ENCODE peak calls at places on chromosomes 12 and 14, in five cellular contexts. G is adrenal gland, E is left ventricle myocardium inferior, T is A549, U is HCT116. W is an unnamed sample.

GRCh38 chr12:92369643-92370042 is 224.0 kb upstream of the BTG1 start:
- DNase-seq in G (no peak), E (no peak), T (no peak), U (no peak), W (no peak)

GRCh38 chr12:76080017-76080728 is 4.3 kb downstream of the NAP1L1 start:
- DNase-seq in G (no peak), E (no peak), T (no peak), U (no peak), W (peak)

GRCh38 chr14:69501362-69501964 is 16.9 kb downstream of the PLEKHD1 start:
- DNase-seq in G (no peak), E (peak), T (no peak), U (no peak), W (no peak)

GRCh38 chr12:31225656-31226535 is 100.1 kb downstream of the SINHCAF start:
- DNase-seq in G (no peak), E (no peak), T (no peak), U (no peak), W (no peak)

GRCh38 chr12:89454080-89454848 is 70.3 kb downstream of the GALNT4 start:
- DNase-seq in G (no peak), E (no peak), T (no peak), U (no peak), W (no peak)

GRCh38 chr14:100640481-100641273 is 53.5 kb upstream of the BEGAIN start:
- DNase-seq in G (no peak), E (no peak), T (no peak), U (no peak), W (no peak)

GRCh38 chr12:105744659-105745058 is 394.1 kb downstream of the NUAK1 start:
- DNase-seq in G (no peak), E (no peak), T (no peak), U (no peak), W (no peak)

GRCh38 chr14:28767851-28768548 is 1.4 kb downstream of the FOXG1 start:
- DNase-seq in G (no peak), E (no peak), T (no peak), U (no peak), W (no peak)

GRCh38 chr14:93032301-93032929 is 83.3 kb downstream of the ITPK1 start:
- DNase-seq in G (no peak), E (no peak), T (no peak), U (no peak), W (no peak)

GRCh38 chr12:68813242-68813593 is 5.2 kb downstream of the MDM2 start:
- DNase-seq in G (no peak), E (no peak), T (no peak), U (no peak), W (no peak)

GRCh38 chr12:64672925-64673409 is 62.7 kb downstream of the RASSF3 start:
- DNase-seq in G (peak), E (peak), T (no peak), U (peak), W (no peak)

GRCh38 chr14:49418789-49419188 is 167.4 kb downstream of the RPS29 start:
- DNase-seq in G (no peak), E (no peak), T (no peak), U (no peak), W (no peak)

GRCh38 chr12:76878045-76878898 is 547 bp downstream of the CSRP2 start:
- DNase-seq in G (peak), E (no peak), T (peak), U (peak), W (no peak)

GRCh38 chr12:25764409-25764808 is 194.1 kb upstream of the RASSF8 start:
- DNase-seq in G (no peak), E (no peak), T (no peak), U (no peak), W (no peak)

GRCh38 chr12:98863167-98863566 is 218.1 kb downstream of the APAF1 start:
- DNase-seq in G (no peak), E (no peak), T (no peak), U (no peak), W (no peak)

GRCh38 chr14:68792022-68792829 is 641 bp downstream of the ZFP36L1 start:
- DNase-seq in G (peak), E (no peak), T (no peak), U (no peak), W (no peak)

GRCh38 chr12:74370608-74371216 is 166.9 kb upstream of the ATXN7L3B start:
- DNase-seq in G (no peak), E (no peak), T (no peak), U (no peak), W (no peak)

GRCh38 chr12:121793501-121793835 is at the start of gene RHOF:
- DNase-seq in G (peak), E (peak), T (no peak), U (no peak), W (no peak)

GRCh38 chr12:129483494-129483893 is 420.3 kb downstream of the TMEM132D start:
- DNase-seq in G (no peak), E (no peak), T (no peak), U (no peak), W (no peak)

GRCh38 chr12:129486931-129487330 is 416.9 kb downstream of the TMEM132D start:
- DNase-seq in G (no peak), E (no peak), T (no peak), U (no peak), W (no peak)

GRCh38 chr12:129489277-129489676 is 414.5 kb downstream of the TMEM132D start:
- DNase-seq in G (no peak), E (no peak), T (no peak), U (no peak), W (no peak)
- H3K4me3 ChIP-seq in G (no peak), E (no peak), T (no peak), U (no peak), W (no peak)

GRCh38 chr14:99322731-99323599 is 51.0 kb upstream of the BCL11B start:
- DNase-seq in G (no peak), E (no peak), T (no peak), U (no peak), W (no peak)

GRCh38 chr14:99325016-99325415 is 53.0 kb upstream of the BCL11B start:
- DNase-seq in G (no peak), E (no peak), T (no peak), U (no peak), W (no peak)

GRCh38 chr14:99321955-99322730 is 50.1 kb upstream of the BCL11B start:
- DNase-seq in G (no peak), E (no peak), T (no peak), U (no peak), W (no peak)

GRCh38 chr14:99324291-99324690 is 52.3 kb upstream of the BCL11B start:
- DNase-seq in G (no peak), E (no peak), T (no peak), U (no peak), W (no peak)

DNA sequence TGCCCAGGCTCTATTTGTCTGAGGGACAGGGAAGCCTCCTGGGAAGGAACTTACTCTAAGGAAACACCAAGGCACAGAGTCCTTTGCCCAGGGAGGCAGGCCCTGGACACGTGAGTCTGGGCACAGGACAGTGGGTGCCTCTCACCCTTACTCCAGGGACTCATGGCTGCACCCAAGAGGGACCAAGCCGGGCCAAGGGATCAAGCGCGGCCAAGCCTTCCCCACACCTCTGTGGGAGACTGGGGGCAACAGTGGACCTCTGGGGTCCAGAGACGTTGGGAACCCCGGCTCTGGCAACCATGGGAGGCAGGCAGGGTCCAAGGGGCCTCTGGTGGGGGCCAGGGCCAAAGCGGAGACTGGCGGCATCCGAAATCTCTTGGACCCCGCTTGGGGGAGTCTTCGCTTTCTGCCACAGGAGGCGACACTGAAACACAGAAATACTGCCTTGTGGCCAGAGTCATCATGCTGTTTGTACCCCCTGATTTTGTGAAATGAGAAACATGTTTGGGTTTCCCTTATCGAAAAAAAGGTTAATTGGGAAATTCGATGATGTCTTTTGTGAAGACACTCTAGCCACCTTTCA is 51.7 kb upstream of the BCL11B start:
- DNase-seq in G (no peak), E (no peak), T (no peak), U (no peak), W (no peak)
- H3K27ac ChIP-seq in G (no peak), E (no peak), T (no peak), U (no peak), W (no peak)

GRCh38 chr12:104275689-104276088 is 27.9 kb upstream of the EID3 start:
- DNase-seq in G (no peak), E (no peak), T (no peak), U (no peak), W (no peak)

GRCh38 chr12:104274811-104275210 is 28.7 kb upstream of the EID3 start:
- DNase-seq in G (no peak), E (no peak), T (no peak), U (no peak), W (no peak)

GRCh38 chr12:104279164-104279563 is 24.4 kb upstream of the EID3 start:
- DNase-seq in G (no peak), E (no peak), T (no peak), U (no peak), W (no peak)

GRCh38 chr12:104273503-104273902 is 30.0 kb upstream of the EID3 start:
- DNase-seq in G (no peak), E (no peak), T (no peak), U (no peak), W (no peak)

GRCh38 chr12:104276192-104277131 is 27.1 kb upstream of the EID3 start:
- DNase-seq in G (no peak), E (no peak), T (no peak), U (no peak), W (no peak)
- H3K4me3 ChIP-seq in G (no peak), E (peak), T (peak), U (no peak), W (no peak)

DNA sequence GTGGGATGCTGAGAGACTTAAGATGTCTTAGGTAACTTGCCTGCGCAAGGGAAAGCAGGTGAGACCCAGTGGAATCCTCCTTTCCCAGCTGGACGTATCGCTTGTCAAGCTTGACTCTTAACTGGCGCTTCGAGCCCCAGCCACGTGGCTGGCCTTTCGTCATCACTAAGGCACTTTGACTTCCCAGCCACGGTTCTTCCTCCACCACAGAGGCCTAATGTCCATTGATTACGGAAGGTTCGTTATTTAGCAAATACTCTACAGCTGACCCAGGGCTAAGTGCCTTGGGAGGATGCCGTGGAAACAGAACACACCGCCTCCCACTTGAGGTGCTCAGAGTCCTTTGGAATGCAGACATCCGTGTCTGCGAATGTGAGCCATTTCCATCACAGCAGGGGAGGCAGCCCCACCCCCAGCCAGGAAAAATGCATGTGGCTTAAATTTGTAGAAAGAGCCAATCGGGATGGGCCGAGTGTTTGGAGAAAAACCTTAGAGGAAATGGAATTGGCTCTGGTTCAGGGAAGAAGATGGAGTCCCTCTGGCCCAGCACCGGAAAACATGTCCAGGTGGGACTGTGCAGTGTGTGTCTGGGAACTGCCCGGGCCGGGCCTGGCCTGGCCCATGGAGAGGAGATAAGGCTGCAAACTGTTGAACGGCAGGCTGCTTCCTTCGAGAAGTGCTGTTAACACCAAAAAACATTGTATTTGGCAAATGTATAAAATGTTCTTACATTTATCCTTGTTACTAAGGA is 115.7 kb downstream of the PLXNC1 start:
- DNase-seq in G (no peak), E (no peak), T (no peak), U (no peak), W (no peak)
- H3K27ac ChIP-seq in G (peak), E (peak), T (no peak), U (no peak), W (no peak)

DNA sequence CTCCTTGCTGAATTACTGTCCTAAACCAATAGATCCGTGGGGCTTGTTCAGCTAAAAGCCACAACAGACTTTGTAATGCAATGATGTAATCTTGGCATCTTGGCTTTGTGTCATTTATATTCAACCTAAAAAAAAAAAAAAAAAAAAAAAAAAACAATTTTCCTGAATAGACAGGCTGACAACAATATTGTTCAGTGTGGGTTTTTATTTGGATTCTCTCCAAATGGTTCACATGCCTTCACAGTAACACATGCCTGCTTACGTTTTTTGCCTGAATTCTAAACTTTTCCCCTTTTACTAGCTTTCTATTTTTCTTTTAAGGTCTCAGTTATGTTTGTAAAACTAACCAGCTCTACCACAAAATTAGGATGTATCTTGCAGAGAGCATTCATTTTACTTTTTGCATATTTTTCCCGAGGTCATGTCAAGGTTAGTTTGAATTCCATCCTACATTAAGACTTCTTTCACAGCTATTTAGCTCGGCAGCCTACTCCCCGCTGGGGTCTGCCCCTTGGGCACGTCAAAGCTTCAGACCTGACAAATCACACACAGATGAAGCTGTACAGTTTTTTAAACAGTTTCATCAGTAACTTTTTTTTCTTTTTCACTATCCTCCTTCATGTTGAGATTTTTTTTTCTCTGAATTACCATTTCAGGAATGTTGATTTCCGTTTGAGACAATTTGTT is 213.7 kb upstream of the NPAS3 start:
- DNase-seq in G (no peak), E (no peak), T (no peak), U (no peak), W (no peak)
- H3K4me3 ChIP-seq in G (no peak), E (peak), T (no peak), U (no peak), W (peak)

W was measured in AG04450.